ENCODE peak calls at places on chromosomes 1 and 21, in eight cellular contexts. One of them, this sample, is unnamed.

GRCh38 chr1:114758251-114758832 is 558 bp upstream of the CSDE1 start:
- DNase-seq in neuronal stem cell: no peak
- DNase-seq in COR-L47: no peak
- DNase-seq in left ventricle myocardium inferior: no peak
- DNase-seq in activated CD4-positive, CD25-positive, alpha-beta regulatory T cell: no peak
- DNase-seq in EL: peak; percentile 8
- DNase-seq in cardiac fibroblast: no peak
- DNase-seq in mesothelial cell of epicardium: no peak
- DNase-seq in this sample: no peak

GRCh38 chr1:39687243-39687642 is 4.0 kb downstream of the HPCAL4 start:
- DNase-seq in COR-L47: no peak
- DNase-seq in EL: no peak
- DNase-seq in left ventricle myocardium inferior: no peak
- DNase-seq in mesothelial cell of epicardium: no peak
- DNase-seq in activated CD4-positive, CD25-positive, alpha-beta regulatory T cell: no peak
- DNase-seq in neuronal stem cell: no peak
- DNase-seq in cardiac fibroblast: no peak
- DNase-seq in this sample: no peak

GRCh38 chr1:205711105-205712048 is 31.1 kb upstream of the SLC45A3 start:
- DNase-seq in left ventricle myocardium inferior: no peak
- DNase-seq in activated CD4-positive, CD25-positive, alpha-beta regulatory T cell: peak; percentile 22
- DNase-seq in mesothelial cell of epicardium: peak; percentile 36
- DNase-seq in neuronal stem cell: peak; percentile 77
- DNase-seq in cardiac fibroblast: peak; percentile 88
- DNase-seq in EL: peak; percentile 73
- DNase-seq in COR-L47: peak; percentile 78
- DNase-seq in this sample: peak; percentile 52

GRCh38 chr1:192603218-192603787 is 27.7 kb downstream of the RGS1 start:
- DNase-seq in activated CD4-positive, CD25-positive, alpha-beta regulatory T cell: no peak
- DNase-seq in mesothelial cell of epicardium: no peak
- DNase-seq in left ventricle myocardium inferior: no peak
- DNase-seq in cardiac fibroblast: no peak
- DNase-seq in COR-L47: no peak
- DNase-seq in neuronal stem cell: no peak
- DNase-seq in EL: no peak
- DNase-seq in this sample: no peak

GRCh38 chr1:2523191-2523890 is 3.1 kb downstream of the PANK4 start:
- DNase-seq in neuronal stem cell: no peak
- DNase-seq in left ventricle myocardium inferior: no peak
- DNase-seq in EL: no peak
- DNase-seq in cardiac fibroblast: no peak
- DNase-seq in COR-L47: no peak
- DNase-seq in activated CD4-positive, CD25-positive, alpha-beta regulatory T cell: no peak
- DNase-seq in mesothelial cell of epicardium: no peak
- DNase-seq in this sample: peak; percentile 26

GRCh38 chr1:219587817-219588561 is 24.9 kb downstream of the ZC3H11B start:
- DNase-seq in left ventricle myocardium inferior: no peak
- DNase-seq in mesothelial cell of epicardium: no peak
- DNase-seq in neuronal stem cell: no peak
- DNase-seq in COR-L47: no peak
- DNase-seq in EL: peak; percentile 55
- DNase-seq in activated CD4-positive, CD25-positive, alpha-beta regulatory T cell: no peak
- DNase-seq in cardiac fibroblast: peak; percentile 42
- DNase-seq in this sample: no peak

GRCh38 chr1:8702848-8703810 is 114.3 kb downstream of the RERE start:
- DNase-seq in mesothelial cell of epicardium: peak; percentile 73
- DNase-seq in left ventricle myocardium inferior: peak; percentile 93
- DNase-seq in EL: peak; percentile 92
- DNase-seq in neuronal stem cell: peak; percentile 92
- DNase-seq in activated CD4-positive, CD25-positive, alpha-beta regulatory T cell: peak; percentile 19
- DNase-seq in cardiac fibroblast: peak; percentile 95
- DNase-seq in COR-L47: peak; percentile 96
- DNase-seq in this sample: peak; percentile 96

GRCh38 chr1:227915564-227916553 is 31.9 kb downstream of the WNT9A start:
- DNase-seq in mesothelial cell of epicardium: no peak
- DNase-seq in left ventricle myocardium inferior: no peak
- DNase-seq in COR-L47: peak; percentile 81
- DNase-seq in activated CD4-positive, CD25-positive, alpha-beta regulatory T cell: no peak
- DNase-seq in EL: no peak
- DNase-seq in neuronal stem cell: no peak
- DNase-seq in cardiac fibroblast: no peak
- DNase-seq in this sample: no peak

GRCh38 chr21:16073571-16073970 is 343.8 kb downstream of the USP25 start:
- DNase-seq in COR-L47: no peak
- DNase-seq in EL: no peak
- DNase-seq in left ventricle myocardium inferior: no peak
- DNase-seq in neuronal stem cell: no peak
- DNase-seq in cardiac fibroblast: no peak
- DNase-seq in activated CD4-positive, CD25-positive, alpha-beta regulatory T cell: no peak
- DNase-seq in mesothelial cell of epicardium: no peak
- DNase-seq in this sample: no peak

GRCh38 chr1:6445062-6445763 is 20.6 kb downstream of the ESPN start:
- DNase-seq in EL: peak; percentile 51
- DNase-seq in mesothelial cell of epicardium: no peak
- DNase-seq in activated CD4-positive, CD25-positive, alpha-beta regulatory T cell: no peak
- DNase-seq in cardiac fibroblast: peak; percentile 50
- DNase-seq in left ventricle myocardium inferior: no peak
- DNase-seq in COR-L47: no peak
- DNase-seq in neuronal stem cell: no peak
- DNase-seq in this sample: peak; percentile 53

GRCh38 chr1:116179886-116180474 is 68.8 kb downstream of the MAB21L3 start:
- DNase-seq in mesothelial cell of epicardium: no peak
- DNase-seq in activated CD4-positive, CD25-positive, alpha-beta regulatory T cell: no peak
- DNase-seq in COR-L47: no peak
- DNase-seq in neuronal stem cell: no peak
- DNase-seq in cardiac fibroblast: no peak
- DNase-seq in EL: no peak
- DNase-seq in left ventricle myocardium inferior: no peak
- DNase-seq in this sample: no peak

GRCh38 chr1:76209238-76209637 is 134.7 kb downstream of the ST6GALNAC3 start:
- DNase-seq in cardiac fibroblast: no peak
- DNase-seq in activated CD4-positive, CD25-positive, alpha-beta regulatory T cell: no peak
- DNase-seq in EL: no peak
- DNase-seq in left ventricle myocardium inferior: no peak
- DNase-seq in COR-L47: no peak
- DNase-seq in neuronal stem cell: no peak
- DNase-seq in mesothelial cell of epicardium: no peak
- DNase-seq in this sample: no peak

GRCh38 chr1:113868387-113869083 is 3.0 kb downstream of the PTPN22 start:
- DNase-seq in EL: peak; percentile 59
- DNase-seq in activated CD4-positive, CD25-positive, alpha-beta regulatory T cell: no peak
- DNase-seq in left ventricle myocardium inferior: no peak
- DNase-seq in cardiac fibroblast: peak; percentile 9
- DNase-seq in mesothelial cell of epicardium: no peak
- DNase-seq in COR-L47: no peak
- DNase-seq in neuronal stem cell: no peak
- DNase-seq in this sample: no peak

GRCh38 chr1:153438599-153438998 is 21.9 kb downstream of the S100A7 start:
- DNase-seq in EL: no peak
- DNase-seq in activated CD4-positive, CD25-positive, alpha-beta regulatory T cell: no peak
- DNase-seq in left ventricle myocardium inferior: no peak
- DNase-seq in neuronal stem cell: no peak
- DNase-seq in cardiac fibroblast: no peak
- DNase-seq in mesothelial cell of epicardium: no peak
- DNase-seq in COR-L47: no peak
- DNase-seq in this sample: no peak

GRCh38 chr1:110542730-110543129 is 23.8 kb upstream of the KCNA10 start:
- DNase-seq in left ventricle myocardium inferior: no peak
- DNase-seq in mesothelial cell of epicardium: no peak
- DNase-seq in activated CD4-positive, CD25-positive, alpha-beta regulatory T cell: no peak
- DNase-seq in neuronal stem cell: peak; percentile 62
- DNase-seq in cardiac fibroblast: peak; percentile 55
- DNase-seq in COR-L47: no peak
- DNase-seq in EL: peak; percentile 32
- DNase-seq in this sample: no peak

GRCh38 chr1:173413271-173413707 is 63.8 kb upstream of the PRDX6 start:
- DNase-seq in activated CD4-positive, CD25-positive, alpha-beta regulatory T cell: no peak
- DNase-seq in left ventricle myocardium inferior: no peak
- DNase-seq in neuronal stem cell: no peak
- DNase-seq in mesothelial cell of epicardium: no peak
- DNase-seq in EL: no peak
- DNase-seq in cardiac fibroblast: no peak
- DNase-seq in COR-L47: no peak
- DNase-seq in this sample: no peak

GRCh38 chr1:154328318-154329151 is 3.2 kb downstream of the ATP8B2 start:
- DNase-seq in COR-L47: peak; percentile 80
- DNase-seq in cardiac fibroblast: peak; percentile 78
- DNase-seq in neuronal stem cell: no peak
- DNase-seq in activated CD4-positive, CD25-positive, alpha-beta regulatory T cell: peak; percentile 80
- DNase-seq in EL: peak; percentile 80
- DNase-seq in mesothelial cell of epicardium: peak; percentile 69
- DNase-seq in left ventricle myocardium inferior: peak; percentile 85
- DNase-seq in this sample: peak; percentile 72

GRCh38 chr1:28840928-28841544 is 29.1 kb downstream of the OPRD1 start:
- DNase-seq in left ventricle myocardium inferior: no peak
- DNase-seq in activated CD4-positive, CD25-positive, alpha-beta regulatory T cell: no peak
- DNase-seq in cardiac fibroblast: no peak
- DNase-seq in mesothelial cell of epicardium: no peak
- DNase-seq in EL: no peak
- DNase-seq in neuronal stem cell: no peak
- DNase-seq in COR-L47: no peak
- DNase-seq in this sample: no peak

GRCh38 chr1:59698386-59698785 is 116.4 kb upstream of the HOOK1 start:
- DNase-seq in COR-L47: no peak
- DNase-seq in EL: no peak
- DNase-seq in neuronal stem cell: no peak
- DNase-seq in activated CD4-positive, CD25-positive, alpha-beta regulatory T cell: no peak
- DNase-seq in mesothelial cell of epicardium: no peak
- DNase-seq in left ventricle myocardium inferior: no peak
- DNase-seq in cardiac fibroblast: no peak
- DNase-seq in this sample: peak; percentile 40

GRCh38 chr1:40703316-40703715 is 11.8 kb downstream of the NFYC start:
- DNase-seq in activated CD4-positive, CD25-positive, alpha-beta regulatory T cell: no peak
- DNase-seq in left ventricle myocardium inferior: no peak
- DNase-seq in cardiac fibroblast: peak; percentile 78
- DNase-seq in EL: peak; percentile 88
- DNase-seq in mesothelial cell of epicardium: no peak
- DNase-seq in neuronal stem cell: no peak
- DNase-seq in COR-L47: no peak
- DNase-seq in this sample: no peak

GRCh38 chr1:248714248-248714647 is 11.7 kb upstream of the OR14I1 start:
- DNase-seq in neuronal stem cell: no peak
- DNase-seq in cardiac fibroblast: no peak
- DNase-seq in mesothelial cell of epicardium: no peak
- DNase-seq in EL: no peak
- DNase-seq in COR-L47: no peak
- DNase-seq in left ventricle myocardium inferior: no peak
- DNase-seq in activated CD4-positive, CD25-positive, alpha-beta regulatory T cell: no peak
- DNase-seq in this sample: no peak

This sample was measured in retina.